ENCODE peak calls at places on chromosome 20, in seven cellular contexts. C is ovary, F is sigmoid colon, O is Peyer's patch, W is heart left ventricle, R is endothelial cell of umbilical vein, B is IMR-90. N is an unnamed sample.

GRCh38 chr20:57323034-57323433 is 6.6 kb upstream of the SPO11 start:
- DNase-seq in C (peak; percentile 44), F (no peak), O (no peak), W (no peak), R (no peak), B (no peak), N (no peak)

GRCh38 chr20:36624068-36624813 is 18.7 kb downstream of the RAB5IF start:
- DNase-seq in C (no peak), F (no peak), O (peak; percentile 62), W (no peak), R (no peak), B (no peak), N (no peak)

GRCh38 chr20:5654557-5654956 is 95.6 kb upstream of the SHLD1 start:
- DNase-seq in C (no peak), F (no peak), O (no peak), W (no peak), R (peak; percentile 80), B (peak; percentile 97), N (no peak)

GRCh38 chr20:48831702-48832422 is 4.1 kb upstream of the PREX1 start:
- DNase-seq in C (peak; percentile 31), F (peak; percentile 75), O (peak; percentile 50), W (no peak), R (peak; percentile 69), B (peak; percentile 39), N (peak; percentile 25)

GRCh38 chr20:23257848-23258746 is 92.5 kb upstream of the NXT1 start:
- DNase-seq in C (no peak), F (no peak), O (no peak), W (no peak), R (peak; percentile 97), B (peak; percentile 88), N (no peak)

GRCh38 chr20:37295001-37295400 is 5.5 kb downstream of the MANBAL start:
- DNase-seq in C (no peak), F (peak; percentile 87), O (no peak), W (no peak), R (peak; percentile 74), B (peak; percentile 99), N (no peak)

GRCh38 chr20:31835977-31836852 is 9.2 kb downstream of the FOXS1 start:
- DNase-seq in C (peak; percentile 81), F (peak; percentile 83), O (peak; percentile 84), W (peak; percentile 89), R (peak; percentile 88), B (peak; percentile 92), N (peak; percentile 91)

GRCh38 chr20:45934046-45934586 is 367 bp upstream of the PCIF1 start:
- DNase-seq in C (peak; percentile 73), F (peak; percentile 90), O (peak; percentile 79), W (peak; percentile 82), R (no peak), B (peak; percentile 31), N (peak; percentile 37)

GRCh38 chr20:4740774-4741431 is 19.2 kb downstream of the PRND start:
- DNase-seq in C (peak; percentile 48), F (no peak), O (peak; percentile 85), W (no peak), R (peak; percentile 52), B (peak; percentile 38), N (peak; percentile 52)

DNA sequence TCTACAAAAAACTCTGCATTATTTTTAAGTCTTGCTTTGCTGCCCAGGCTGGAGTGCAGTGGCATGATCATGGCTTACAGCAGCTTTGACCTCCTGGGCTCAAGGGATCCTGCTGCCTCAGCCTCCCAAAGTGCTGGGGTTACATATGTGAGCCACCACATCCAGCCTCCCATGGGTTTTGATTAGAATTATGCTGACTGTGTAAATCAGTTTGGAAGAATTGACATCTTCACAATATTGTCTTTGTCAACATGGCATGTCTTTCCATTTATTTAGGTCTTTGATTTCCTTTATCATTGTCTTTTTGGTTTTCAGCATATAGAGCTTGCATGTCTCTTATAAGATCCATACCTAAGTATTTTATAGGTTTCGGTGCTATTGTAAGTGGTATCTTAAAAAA is 13.2 kb upstream of the APCDD1L start:
- DNase-seq in C (no peak), F (peak; percentile 3), O (no peak), W (no peak), R (no peak), B (no peak), N (no peak)
- H3K4me3 ChIP-seq in C (no peak overlapping the region), F (no peak overlapping the region), O (no peak overlapping the region), W (no peak overlapping the region), R (no peak overlapping the region), B (no peak overlapping the region), N (no peak overlapping the region)

DNA sequence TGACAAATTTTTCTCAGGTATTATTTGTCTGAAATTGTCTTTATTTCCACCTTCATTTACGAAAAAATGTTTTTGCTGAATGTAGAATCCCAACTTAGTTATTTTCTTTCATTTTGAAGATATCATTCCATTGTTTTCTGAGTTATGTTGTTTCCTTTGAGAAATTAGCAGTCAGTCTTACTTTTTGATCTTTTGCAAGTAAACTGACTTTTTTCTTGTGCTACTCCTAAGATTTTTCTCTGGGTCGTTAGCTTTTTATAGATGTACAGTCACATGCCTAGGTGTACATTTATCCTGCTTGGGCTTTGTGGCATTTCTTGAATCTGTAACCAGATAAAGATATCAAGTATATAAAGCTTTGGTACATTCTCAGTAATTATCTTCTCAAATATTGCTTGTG is 29.6 kb upstream of the ASIP start:
- DNase-seq in C (no peak), F (no peak), O (no peak), W (no peak), R (no peak), B (no peak), N (no peak)
- H3K9me3 ChIP-seq in C (no peaks in the 10 kb centered on the region), F (no peaks in the 10 kb centered on the region), O (no peaks in the 10 kb centered on the region), W (peaks cover 16% of the 10 kb centered on the region), R (no peaks in the 10 kb centered on the region), B (peaks cover 13% of the 10 kb centered on the region), N (no peaks in the 10 kb centered on the region)

GRCh38 chr20:44745560-44746366 is at the start of gene KCNK15:
- DNase-seq in C (peak; percentile 79), F (peak; percentile 77), O (peak; percentile 66), W (no peak), R (no peak), B (peak; percentile 17), N (no peak)
- TF ChIP-seq POLR2A in C (peak; percentile 63), F (no peak), O (no peak), W (no peak), R (no peak), B (no peak), N (no peak)

GRCh38 chr20:7080472-7080871 is 313.0 kb downstream of the BMP2 start:
- DNase-seq in C (no peak), F (no peak), O (no peak), W (no peak), R (no peak), B (no peak), N (no peak)

GRCh38 chr20:7078804-7079203 is 311.3 kb downstream of the BMP2 start:
- DNase-seq in C (no peak), F (no peak), O (no peak), W (no peak), R (no peak), B (no peak), N (no peak)
- H3K4me3 ChIP-seq in C (no peak overlapping the region), F (no peak overlapping the region), O (no peak overlapping the region), W (no peak overlapping the region), R (no peak overlapping the region), B (no peak overlapping the region), N (no peak overlapping the region)

GRCh38 chr20:62101078-62101477 is 21.2 kb upstream of the LSM14B start:
- DNase-seq in C (no peak), F (no peak), O (no peak), W (no peak), R (no peak), B (no peak), N (no peak)

GRCh38 chr20:62097881-62098407 is 24.3 kb upstream of the LSM14B start:
- DNase-seq in C (no peak), F (no peak), O (no peak), W (no peak), R (no peak), B (no peak), N (no peak)

GRCh38 chr20:62096421-62097380 is 25.6 kb upstream of the LSM14B start:
- DNase-seq in C (no peak), F (no peak), O (no peak), W (no peak), R (no peak), B (no peak), N (no peak)
- H3K9me3 ChIP-seq in C (peaks cover 9% of the 10 kb centered on the region), F (no peaks in the 10 kb centered on the region), O (no peaks in the 10 kb centered on the region), W (peaks cover 7% of the 10 kb centered on the region), R (no peaks in the 10 kb centered on the region), B (peaks cover 17% of the 10 kb centered on the region), N (no peaks in the 10 kb centered on the region)

N was measured in tibial nerve.